ENCODE peak calls at places on chromosome 21, in eight cellular contexts. C is transverse colon, O is body of pancreas, N is GM12891, W is esophagus muscularis mucosa, H is spleen, S is heart left ventricle, R is HCT116. A is an unnamed sample.
A peak's percentile ranks its signal among the peaks of the same experiment; 100 is the strongest.

GRCh38 chr21:38267136-38267535 is 10.3 kb downstream of the KCNJ15 start:
- DNase-seq in C (no peak), O (no peak), N (no peak), W (no peak), H (no peak), S (no peak), R (no peak), A (no peak)

GRCh38 chr21:38219049-38219628 is 37.7 kb upstream of the KCNJ15 start:
- DNase-seq in C (peak; percentile 74), O (peak; percentile 83), N (peak; percentile 18), W (peak; percentile 93), H (peak; percentile 85), S (peak; percentile 65), R (peak; percentile 21), A (peak; percentile 38)

GRCh38 chr21:38388219-38388618 is 110.1 kb downstream of the ERG start:
- DNase-seq in C (no peak), O (no peak), N (no peak), W (peak; percentile 3), H (no peak), S (no peak), R (no peak), A (no peak)

GRCh38 chr21:29351691-29352090 is 53.0 kb downstream of the BACH1 start:
- DNase-seq in C (no peak), O (peak; percentile 81), N (no peak), W (no peak), H (no peak), S (no peak), R (no peak), A (no peak)

GRCh38 chr21:24895885-24896734 is 711.2 kb downstream of the MRPL39 start:
- DNase-seq in C (peak; percentile 19), O (peak; percentile 5), N (no peak), W (no peak), H (no peak), S (no peak), R (no peak), A (no peak)

GRCh38 chr21:26490771-26491170 is 82.3 kb downstream of the CYYR1 start:
- DNase-seq in C (no peak), O (no peak), N (no peak), W (no peak), H (no peak), S (no peak), R (no peak), A (no peak)

GRCh38 chr21:21084179-21084578 is 86.0 kb downstream of the NCAM2 start:
- DNase-seq in C (no peak), O (no peak), N (no peak), W (no peak), H (no peak), S (no peak), R (no peak), A (no peak)

GRCh38 chr21:31479714-31480113 is 135.7 kb upstream of the TIAM1 start:
- DNase-seq in C (no peak), O (no peak), N (no peak), W (no peak), H (no peak), S (no peak), R (no peak), A (no peak)

GRCh38 chr21:24217141-24217540 is 1390.1 kb downstream of the MRPL39 start:
- DNase-seq in C (no peak), O (no peak), N (no peak), W (no peak), H (no peak), S (no peak), R (no peak), A (no peak)

GRCh38 chr21:28636988-28637691 is 355.5 kb downstream of the LTN1 start:
- DNase-seq in C (no peak), O (no peak), N (no peak), W (no peak), H (no peak), S (no peak), R (no peak), A (peak; percentile 42)

GRCh38 chr21:37294674-37295073 is 27.5 kb upstream of the VPS26C start:
- DNase-seq in C (no peak), O (no peak), N (no peak), W (no peak), H (no peak), S (peak; percentile 15), R (no peak), A (no peak)

GRCh38 chr21:21101911-21102310 is 103.7 kb downstream of the NCAM2 start:
- DNase-seq in C (no peak), O (no peak), N (no peak), W (no peak), H (no peak), S (no peak), R (no peak), A (no peak)

GRCh38 chr21:31893841-31894240 is 21.0 kb downstream of the HUNK start:
- DNase-seq in C (no peak), O (no peak), N (no peak), W (no peak), H (no peak), S (no peak), R (no peak), A (no peak)

GRCh38 chr21:35257413-35257812 is 208.3 kb upstream of the RUNX1 start:
- DNase-seq in C (peak; percentile 51), O (peak; percentile 66), N (no peak), W (no peak), H (no peak), S (peak; percentile 32), R (peak; percentile 68), A (no peak)

GRCh38 chr21:17554619-17555472 is 42.0 kb downstream of the CXADR start:
- DNase-seq in C (no peak), O (no peak), N (no peak), W (no peak), H (no peak), S (no peak), R (no peak), A (no peak)

GRCh38 chr21:25929859-25930520 is 195.2 kb downstream of the GABPA start:
- DNase-seq in C (no peak), O (no peak), N (no peak), W (no peak), H (no peak), S (no peak), R (no peak), A (no peak)

GRCh38 chr21:38311765-38312164 is 55.0 kb downstream of the KCNJ15 start:
- DNase-seq in C (no peak), O (no peak), N (no peak), W (no peak), H (no peak), S (no peak), R (no peak), A (no peak)

DNA sequence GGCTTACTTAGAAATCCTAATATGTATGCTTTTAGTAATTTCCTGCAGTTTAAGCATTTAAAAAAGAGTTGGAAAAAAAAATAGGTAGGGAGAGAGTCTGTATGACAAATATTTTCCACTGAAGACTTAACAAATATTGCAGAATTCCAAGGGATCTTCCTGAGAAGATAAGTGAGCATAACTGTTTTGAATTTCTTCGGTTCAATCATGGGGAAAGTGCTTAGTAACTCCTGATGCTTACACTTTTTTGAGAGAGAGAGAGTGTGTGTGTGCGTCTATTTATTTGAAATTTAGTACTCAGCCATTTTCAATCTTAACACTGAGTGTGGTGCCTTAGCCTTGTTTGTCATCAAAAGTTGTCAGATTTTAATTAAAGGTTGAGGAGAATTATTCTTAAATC is 18.5 kb downstream of the SON start:
- DNase-seq in C (no peak), O (no peak), N (no peak), W (no peak), H (no peak), S (no peak), R (no peak), A (no peak)
- TF ChIP-seq POLR2A in C (no peak), O (no peak), N (no peak), W (no peak), H (no peak), S (no peak), R (no peak), A (no peak)

GRCh38 chr21:42461881-42462877 is 33.8 kb downstream of the RSPH1 start:
- DNase-seq in C (peak; percentile 67), O (peak; percentile 75), N (no peak), W (no peak), H (no peak), S (no peak), R (no peak), A (no peak)
- TF ChIP-seq POLR2A in C (peak; percentile 23), O (peak; percentile 46), N (peak; percentile 48), W (no peak), H (no peak), S (no peak), R (no peak), A (no peak)

GRCh38 chr21:15065381-15066230 is 806 bp upstream of the NRIP1 start:
- DNase-seq in C (peak; percentile 80), O (peak; percentile 89), N (no peak), W (peak; percentile 94), H (peak; percentile 94), S (peak; percentile 85), R (no peak), A (peak; percentile 66)
- TF ChIP-seq POLR2A in C (peak; percentile 74), O (peak; percentile 87), N (peak; percentile 43), W (peak; percentile 19), H (no peak), S (no peak), R (no peak), A (peak; percentile 11)

GRCh38 chr21:33334191-33334590 is 9.4 kb downstream of the IFNAR1 start:
- DNase-seq in C (no peak), O (no peak), N (no peak), W (no peak), H (no peak), S (no peak), R (no peak), A (no peak)
- TF ChIP-seq POLR2A in C (no peak), O (no peak), N (no peak), W (no peak), H (no peak), S (no peak), R (no peak), A (no peak)

GRCh38 chr21:45427331-45428271 is 22.6 kb downstream of the COL18A1 start:
- DNase-seq in C (peak; percentile 50), O (peak; percentile 83), N (no peak), W (no peak), H (no peak), S (no peak), R (peak; percentile 67), A (peak; percentile 100)
- TF ChIP-seq POLR2A in C (no peak), O (no peak), N (no peak), W (no peak), H (no peak), S (no peak), R (no peak), A (no peak)

DNA sequence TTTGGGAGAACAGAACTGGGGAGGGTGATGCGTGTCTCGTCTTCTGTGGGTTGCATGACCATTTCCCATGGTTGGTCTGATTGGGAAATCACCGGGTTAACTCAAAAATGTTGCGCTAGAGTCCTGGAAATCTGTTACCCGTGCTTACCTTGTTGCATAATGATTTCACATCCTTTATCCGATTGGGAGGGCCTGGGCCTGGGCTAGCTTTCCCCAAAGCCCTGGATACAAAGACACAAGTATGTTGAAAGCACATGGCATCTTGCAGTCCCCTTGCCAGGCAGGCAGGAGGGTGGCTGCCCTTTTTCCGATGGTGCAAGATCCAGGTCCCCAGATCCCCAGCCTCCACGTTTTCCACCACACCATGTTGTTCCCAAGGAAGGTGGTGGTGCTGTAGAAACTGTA is 582 bp downstream of the TRPM2 start:
- DNase-seq in C (no peak), O (peak; percentile 50), N (no peak), W (no peak), H (no peak), S (no peak), R (no peak), A (no peak)
- TF ChIP-seq POLR2A in C (no peak), O (no peak), N (no peak), W (no peak), H (no peak), S (no peak), R (no peak), A (no peak)

A was measured in H54.